ENCODE peak calls at places on chromosomes 7 and 10, in ten cellular contexts. M is heart right ventricle, D is stomach, S is GM23248, F is right lobe of liver, Z is psoas muscle, U is cardiac muscle cell, T is pancreas, X is ovary, Q is body of pancreas. A is an unnamed sample.
A peak's percentile ranks its signal among the peaks of the same experiment; 100 is the strongest.

GRCh38 chr7:140214075-140214684 is 37.4 kb upstream of the KDM7A start:
- DNase-seq in M (no peak), D (peak; percentile 92), S (peak; percentile 75), F (no peak), Z (no peak), U (peak; percentile 77), T (peak; percentile 61), X (no peak), Q (peak; percentile 88), A (no peak)

GRCh38 chr7:44376429-44377133 is 51.2 kb upstream of the CAMK2B start:
- DNase-seq in M (no peak), D (no peak), S (no peak), F (no peak), Z (no peak), U (no peak), T (no peak), X (no peak), Q (no peak), A (no peak)

GRCh38 chr7:133102276-133103060 is 20.6 kb upstream of the CHCHD3 start:
- DNase-seq in M (no peak), D (no peak), S (no peak), F (no peak), Z (no peak), U (no peak), T (no peak), X (no peak), Q (no peak), A (no peak)

GRCh38 chr7:28065721-28066285 is 114.8 kb downstream of the JAZF1 start:
- DNase-seq in M (no peak), D (no peak), S (peak; percentile 44), F (no peak), Z (no peak), U (no peak), T (no peak), X (no peak), Q (no peak), A (no peak)

GRCh38 chr10:45253183-45253914 is 62.1 kb downstream of the OR13A1 start:
- DNase-seq in M (no peak), D (no peak), S (no peak), F (no peak), Z (no peak), U (no peak), T (no peak), X (no peak), Q (no peak), A (no peak)

GRCh38 chr7:157253850-157254249 is 83.0 kb upstream of the DNAJB6 start:
- DNase-seq in M (peak; percentile 72), D (peak; percentile 94), S (no peak), F (peak; percentile 94), Z (peak; percentile 85), U (no peak), T (peak; percentile 96), X (no peak), Q (peak; percentile 90), A (peak; percentile 82)

GRCh38 chr7:95264225-95264927 is 60.0 kb downstream of the PON1 start:
- DNase-seq in M (no peak), D (no peak), S (no peak), F (no peak), Z (no peak), U (peak; percentile 84), T (no peak), X (no peak), Q (no peak), A (no peak)

GRCh38 chr10:86376852-86377796 is 10.5 kb upstream of the GRID1 start:
- DNase-seq in M (peak; percentile 80), D (peak; percentile 88), S (peak; percentile 79), F (peak; percentile 80), Z (peak; percentile 84), U (peak; percentile 63), T (peak; percentile 99), X (peak; percentile 82), Q (peak; percentile 84), A (peak; percentile 97)

GRCh38 chr7:47503283-47503682 is 78.6 kb downstream of the TNS3 start:
- DNase-seq in M (no peak), D (no peak), S (peak; percentile 78), F (no peak), Z (peak; percentile 9), U (peak; percentile 46), T (no peak), X (no peak), Q (no peak), A (no peak)

GRCh38 chr7:47505317-47506007 is 76.4 kb downstream of the TNS3 start:
- DNase-seq in M (no peak), D (no peak), S (no peak), F (no peak), Z (no peak), U (no peak), T (no peak), X (peak; percentile 24), Q (no peak), A (no peak)

GRCh38 chr7:47506716-47507354 is 75.1 kb downstream of the TNS3 start:
- DNase-seq in M (no peak), D (no peak), S (no peak), F (no peak), Z (no peak), U (peak; percentile 90), T (no peak), X (peak; percentile 53), Q (no peak), A (no peak)

GRCh38 chr7:47502240-47502877 is 79.6 kb downstream of the TNS3 start:
- DNase-seq in M (no peak), D (no peak), S (no peak), F (no peak), Z (peak; percentile 39), U (no peak), T (no peak), X (no peak), Q (no peak), A (no peak)

DNA sequence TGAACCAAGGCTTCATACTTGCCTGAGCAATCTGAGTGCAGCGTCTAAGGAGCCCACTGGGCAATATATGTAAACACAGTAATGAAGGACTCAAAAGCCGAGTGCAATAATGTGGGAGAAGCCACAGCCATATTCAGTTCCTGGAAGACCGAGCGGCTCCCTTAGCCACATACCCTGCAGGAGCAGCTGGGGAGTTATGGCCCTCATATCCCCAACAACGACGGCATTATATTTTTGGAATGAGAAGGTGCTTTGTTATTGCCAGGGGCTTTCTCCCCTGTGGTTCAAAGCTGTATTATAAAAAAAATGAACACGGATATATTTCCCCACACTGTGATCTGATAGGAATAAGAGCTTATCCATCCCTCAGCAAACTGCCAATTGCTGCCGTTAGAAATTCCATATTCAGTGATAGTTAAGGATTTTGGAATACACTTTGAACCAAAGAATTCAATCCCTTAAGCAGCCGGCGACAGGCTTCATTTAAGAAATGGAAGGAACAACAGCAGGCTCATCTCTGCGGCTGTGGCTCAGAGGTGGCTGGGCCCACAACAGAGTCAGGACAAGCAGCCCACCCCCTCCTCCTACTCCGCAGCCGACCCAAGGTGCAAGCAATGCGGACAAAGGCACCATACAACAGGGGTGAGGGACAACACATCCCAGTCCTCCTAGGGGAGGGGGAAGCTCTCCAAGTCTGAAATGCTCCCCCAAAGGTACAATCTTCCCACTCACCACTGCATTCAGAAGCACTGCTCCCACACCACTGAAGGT is 77.2 kb downstream of the TNS3 start:
- DNase-seq in M (no peak), D (no peak), S (no peak), F (no peak), Z (peak; percentile 14), U (no peak), T (no peak), X (no peak), Q (no peak), A (no peak)
- H3K4me3 ChIP-seq in M (no peak overlapping the region), D (no peak overlapping the region), S (no peak overlapping the region), F (no peak overlapping the region), Z (no peak overlapping the region), U (no peak overlapping the region), T (no peak overlapping the region), X (no peak overlapping the region), Q (no peak overlapping the region), A (no peak overlapping the region)

GRCh38 chr7:100072462-100072861 is 9.1 kb downstream of the ZNF3 start:
- DNase-seq in M (no peak), D (no peak), S (no peak), F (no peak), Z (no peak), U (no peak), T (no peak), X (no peak), Q (no peak), A (no peak)
- H3K9me3 ChIP-seq in M (peaks cover 3% of the 10 kb centered on the region), D (peaks cover 35% of the 10 kb centered on the region), S (peaks cover 4% of the 10 kb centered on the region), F (peaks cover 4% of the 10 kb centered on the region), Z (peaks cover 25% of the 10 kb centered on the region), U (peaks cover 6% of the 10 kb centered on the region), T (no peaks in the 10 kb centered on the region), X (peaks cover 6% of the 10 kb centered on the region), Q (no peaks in the 10 kb centered on the region), A (peaks cover 4% of the 10 kb centered on the region)

GRCh38 chr7:111982804-111983203 is 223.4 kb downstream of the DOCK4 start:
- DNase-seq in M (no peak), D (no peak), S (no peak), F (no peak), Z (no peak), U (peak; percentile 35), T (no peak), X (no peak), Q (no peak), A (no peak)

GRCh38 chr7:111987115-111987826 is 218.9 kb downstream of the DOCK4 start:
- DNase-seq in M (no peak), D (no peak), S (peak; percentile 70), F (no peak), Z (no peak), U (peak; percentile 63), T (no peak), X (no peak), Q (no peak), A (no peak)

GRCh38 chr7:111985802-111986201 is 220.4 kb downstream of the DOCK4 start:
- DNase-seq in M (no peak), D (no peak), S (no peak), F (no peak), Z (no peak), U (no peak), T (no peak), X (no peak), Q (no peak), A (no peak)

GRCh38 chr7:111990597-111990996 is 215.6 kb downstream of the DOCK4 start:
- DNase-seq in M (no peak), D (no peak), S (no peak), F (no peak), Z (no peak), U (no peak), T (no peak), X (no peak), Q (no peak), A (no peak)

DNA sequence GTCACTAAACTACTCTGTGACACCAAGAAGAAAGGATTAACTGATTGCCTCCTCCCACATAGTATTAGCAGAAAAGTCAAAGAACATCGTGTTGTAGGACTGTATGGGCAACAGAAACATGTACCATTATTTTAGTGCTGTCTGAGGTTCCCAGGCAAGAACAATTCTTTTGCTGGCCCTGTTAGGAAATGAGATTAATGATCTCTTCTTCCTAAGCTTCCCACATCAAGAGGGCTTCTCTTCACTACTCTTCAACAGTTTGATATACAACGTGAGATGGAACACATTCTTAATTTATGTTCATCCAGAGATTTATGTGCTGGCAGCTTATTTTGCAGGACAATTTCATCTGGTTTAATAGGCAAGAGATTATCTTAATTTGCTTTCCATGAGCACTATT is 219.6 kb downstream of the DOCK4 start:
- DNase-seq in M (no peak), D (no peak), S (no peak), F (no peak), Z (no peak), U (no peak), T (no peak), X (no peak), Q (no peak), A (no peak)
- H3K27ac ChIP-seq in M (no peak overlapping the region), D (no peak overlapping the region), S (no peak overlapping the region), F (peak overlapping the region; percentile 15), Z (peak overlapping the region; percentile 14), U (no peak overlapping the region), T (no peak overlapping the region), X (no peak overlapping the region), Q (peak overlapping the region; percentile 58), A (peak overlapping the region; percentile 34)

DNA sequence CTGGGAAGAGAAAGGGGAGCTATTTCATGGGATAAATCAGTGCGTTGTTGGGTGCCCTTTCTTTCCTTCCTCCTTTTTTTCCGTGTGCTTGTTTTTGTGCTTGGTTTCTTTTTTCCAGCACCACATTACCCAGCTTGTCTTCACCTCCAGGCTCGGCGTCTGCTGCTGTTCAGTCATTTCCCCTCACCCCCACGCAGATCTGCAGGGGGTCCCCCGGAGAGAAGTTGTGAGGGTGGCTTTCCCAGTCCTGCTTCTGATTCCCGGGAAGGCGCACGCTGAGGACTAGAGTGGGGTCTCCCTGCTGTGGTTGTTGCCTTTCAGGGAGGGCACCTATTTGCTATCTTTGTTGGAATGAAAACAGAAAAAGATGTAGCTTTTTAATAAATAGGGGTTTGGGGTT is 1.6 kb downstream of the CAMK1D start:
- DNase-seq in M (no peak), D (no peak), S (no peak), F (no peak), Z (no peak), U (no peak), T (no peak), X (no peak), Q (no peak), A (no peak)
- H3K4me3 ChIP-seq in M (peak overlapping the region; percentile 92), D (peak overlapping the region; percentile 83), S (peak overlapping the region; percentile 71), F (peak overlapping the region; percentile 80), Z (peak overlapping the region; percentile 69), U (no peak overlapping the region), T (peak overlapping the region; percentile 90), X (peak overlapping the region; percentile 75), Q (peak overlapping the region; percentile 70), A (peak overlapping the region; percentile 73)